ENCODE peak calls at places on chromosomes 11 and 22, in seven cellular contexts. G is iPS-NIHi11, W is stromal cell of bone marrow, Q is AG09319, B is RWPE1, L is HTR-8/SVneo, K is C1 segment of cervical spinal cord. U is an unnamed sample.

GRCh38 chr22:47626428-47627390 is 864.3 kb downstream of the TBC1D22A start:
- DNase-seq in Q (no peak), B (no peak), G (no peak), W (no peak), L (no peak), K (no peak), U (no peak)

GRCh38 chr11:34600339-34601084 is 20.4 kb upstream of the EHF start:
- DNase-seq in B (peak), G (no peak), L (no peak), W (no peak), Q (no peak), K (no peak), U (no peak)

GRCh38 chr11:117930208-117930570 is 987 bp upstream of the TMPRSS13 start:
- DNase-seq in L (no peak), B (no peak), Q (no peak), G (no peak), W (no peak), K (no peak), U (no peak)

GRCh38 chr22:47740109-47740805 is 977.8 kb downstream of the TBC1D22A start:
- DNase-seq in Q (no peak), W (no peak), K (no peak), G (no peak), B (no peak), L (no peak), U (no peak)

GRCh38 chr11:128506999-128507591 is 80.3 kb downstream of the ETS1 start:
- DNase-seq in L (no peak), G (peak), B (peak), K (no peak), Q (peak), W (peak), U (peak)

GRCh38 chr11:20608938-20609337 is 9.5 kb downstream of the SLC6A5 start:
- DNase-seq in L (no peak), W (no peak), G (no peak), K (no peak), B (no peak), Q (no peak), U (no peak)

GRCh38 chr22:44399906-44400762 is 87.4 kb upstream of the SHISAL1 start:
- DNase-seq in Q (no peak), L (no peak), G (peak), W (no peak), B (no peak), K (no peak), U (peak)

GRCh38 chr22:45341503-45341902 is 31.8 kb downstream of the FAM118A start:
- DNase-seq in K (no peak), L (no peak), B (no peak), Q (no peak), G (no peak), W (no peak), U (no peak)

GRCh38 chr22:21624120-21624879 is 5.5 kb downstream of the YDJC start:
- DNase-seq in G (peak), L (no peak), W (peak), K (no peak), B (no peak), Q (no peak), U (no peak)

GRCh38 chr11:2975594-2975993 is 16.5 kb downstream of the NAP1L4 start:
- DNase-seq in G (peak), B (peak), L (peak), K (peak), Q (no peak), W (no peak), U (no peak)

GRCh38 chr11:78516281-78516680 is 58.4 kb downstream of the NARS2 start:
- DNase-seq in K (no peak), G (no peak), W (no peak), Q (no peak), L (no peak), B (no peak), U (no peak)

GRCh38 chr22:39341179-39341578 is 8.6 kb upstream of the SYNGR1 start:
- DNase-seq in G (no peak), B (no peak), K (no peak), W (no peak), L (no peak), Q (no peak), U (no peak)

GRCh38 chr22:41526802-41527799 is 17.2 kb downstream of the POLR3H start:
- DNase-seq in Q (no peak), L (peak), B (peak), G (peak), W (no peak), K (peak), U (peak)

GRCh38 chr11:131033151-131033651 is 116.9 kb upstream of the SNX19 start:
- DNase-seq in L (peak), B (peak), G (peak), K (no peak), W (peak), Q (peak), U (no peak)

GRCh38 chr22:47380692-47381091 is 618.2 kb downstream of the TBC1D22A start:
- DNase-seq in L (no peak), K (no peak), W (no peak), Q (no peak), G (no peak), B (no peak), U (no peak)

GRCh38 chr11:128579790-128580504 is 7.4 kb downstream of the ETS1 start:
- DNase-seq in L (no peak), G (no peak), W (no peak), B (peak), K (no peak), Q (no peak), U (no peak)

GRCh38 chr22:38696606-38697005 is 4.1 kb downstream of the JOSD1 start:
- DNase-seq in W (peak), K (no peak), Q (peak), G (no peak), L (no peak), B (peak), U (no peak)

GRCh38 chr11:111796696-111797095 is 30.5 kb upstream of the PPP2R1B start:
- DNase-seq in B (no peak), Q (no peak), W (no peak), K (no peak), L (no peak), G (no peak), U (no peak)

GRCh38 chr11:4191031-4191571 is 96.5 kb downstream of the RRM1 start:
- DNase-seq in L (no peak), G (no peak), Q (no peak), K (peak), B (no peak), W (no peak), U (no peak)

GRCh38 chr11:44670814-44671213 is 55.9 kb upstream of the TSPAN18 start:
- DNase-seq in G (no peak), L (no peak), Q (no peak), B (no peak), W (no peak), K (no peak), U (no peak)

GRCh38 chr11:87428266-87428665 is 390.5 kb downstream of the TMEM135 start:
- DNase-seq in G (no peak), L (no peak), W (no peak), B (no peak), Q (no peak), K (no peak), U (no peak)

GRCh38 chr22:48404801-48405447 is 1422.7 kb downstream of the BRD1 start:
- DNase-seq in L (no peak), B (no peak), G (no peak), K (no peak), W (no peak), Q (no peak), U (no peak)

GRCh38 chr11:66459138-66459778 is 7.4 kb upstream of the PELI3 start:
- DNase-seq in G (no peak), K (no peak), B (no peak), Q (no peak), L (no peak), W (no peak), U (no peak)

GRCh38 chr11:40514124-40514523 is 945.3 kb downstream of the LRRC4C start:
- DNase-seq in W (no peak), B (peak), L (peak), K (no peak), G (no peak), Q (no peak), U (no peak)

GRCh38 chr11:34313099-34313517 is 44.7 kb downstream of the ABTB2 start:
- DNase-seq in G (peak), B (no peak), Q (no peak), W (no peak), K (no peak), L (no peak), U (peak)

GRCh38 chr11:68122936-68123539 is 1.9 kb upstream of the CHKA start:
- DNase-seq in L (no peak), W (no peak), G (no peak), Q (no peak), B (no peak), K (no peak), U (no peak)

GRCh38 chr22:47139790-47140119 is 377.3 kb downstream of the TBC1D22A start:
- DNase-seq in W (no peak), L (no peak), G (no peak), B (no peak), K (no peak), Q (no peak), U (no peak)

GRCh38 chr11:69353696-69354544 is 60.0 kb downstream of the MYEOV start:
- DNase-seq in W (no peak), L (no peak), Q (no peak), K (no peak), B (no peak), G (no peak), U (no peak)

GRCh38 chr11:86143429-86144030 is 74.6 kb upstream of the PICALM start:
- DNase-seq in G (no peak), B (no peak), K (no peak), Q (no peak), W (no peak), L (no peak), U (no peak)

GRCh38 chr11:74634537-74634936 is 42.2 kb downstream of the POLD3 start:
- DNase-seq in B (peak), L (no peak), W (no peak), G (peak), K (no peak), Q (no peak), U (peak)

GRCh38 chr11:17593466-17594245 is 46.6 kb downstream of the OTOG start:
- DNase-seq in G (no peak), B (no peak), L (no peak), W (no peak), K (no peak), Q (no peak), U (no peak)

GRCh38 chr11:7936615-7937014 is 4.9 kb downstream of the OR10A3 start:
- DNase-seq in B (peak), Q (no peak), K (no peak), G (no peak), W (no peak), L (no peak), U (no peak)

GRCh38 chr11:96254087-96254486 is 88.9 kb downstream of the MAML2 start:
- DNase-seq in W (no peak), K (no peak), G (no peak), L (peak), B (no peak), Q (no peak), U (no peak)

GRCh38 chr11:101444164-101444563 is 139.6 kb downstream of the TRPC6 start:
- DNase-seq in B (no peak), W (no peak), G (no peak), L (no peak), Q (no peak), K (no peak), U (no peak)

GRCh38 chr11:68503792-68504191 is 43.2 kb downstream of the PPP6R3 start:
- DNase-seq in B (no peak), W (no peak), G (no peak), K (no peak), L (no peak), Q (no peak), U (no peak)

U was measured in uterus.